ENCODE peak calls at places on chromosomes 6 and 20, in five cellular contexts. B is NCI-H1417 treated with DMSO at 0.1 percent for 48 hours, F is BJ, W is testis, N is ELR. K is an unnamed sample.

GRCh38 chr6:124560836-124561585 is 401.2 kb upstream of the RNF217 start:
- DNase-seq in B (no peak), F (no peak), W (no peak), N (no peak), K (no peak)

GRCh38 chr20:21235713-21236445 is 67.3 kb upstream of the XRN2 start:
- DNase-seq in B (peak; percentile 42), F (peak; percentile 8), W (peak; percentile 75), N (peak; percentile 71), K (peak; percentile 79)

GRCh38 chr6:68760486-68760885 is 125.4 kb downstream of the ADGRB3 start:
- DNase-seq in B (no peak), F (no peak), W (no peak), N (no peak), K (no peak)

GRCh38 chr20:10047427-10047826 is 12.6 kb downstream of the ANKEF1 start:
- DNase-seq in B (no peak), F (no peak), W (peak; percentile 45), N (peak; percentile 41), K (no peak)

GRCh38 chr6:134414793-134415192 is 96.9 kb upstream of the SGK1 start:
- DNase-seq in B (no peak), F (no peak), W (no peak), N (no peak), K (no peak)

GRCh38 chr6:70166088-70166958 is 136.6 kb downstream of the COL9A1 start:
- DNase-seq in B (peak; percentile 9), F (no peak), W (peak; percentile 77), N (peak; percentile 62), K (peak; percentile 48)

GRCh38 chr6:11584264-11584663 is 46.7 kb downstream of the TMEM170B start:
- DNase-seq in B (no peak), F (no peak), W (no peak), N (peak; percentile 26), K (no peak)

GRCh38 chr6:50602191-50602810 is 111.0 kb upstream of the TFAP2D start:
- DNase-seq in B (no peak), F (no peak), W (no peak), N (peak; percentile 51), K (no peak)

GRCh38 chr6:3454206-3455016 is 2.4 kb downstream of the SLC22A23 start:
- DNase-seq in B (no peak), F (no peak), W (no peak), N (no peak), K (no peak)

GRCh38 chr6:170062209-170062903 is 228.5 kb downstream of the DLL1 start:
- DNase-seq in B (no peak), F (no peak), W (no peak), N (no peak), K (peak; percentile 38)

GRCh38 chr6:145112711-145113148 is 622.6 kb downstream of the EPM2A start:
- DNase-seq in B (no peak), F (no peak), W (no peak), N (no peak), K (no peak)

GRCh38 chr6:30903236-30903635 is 4.8 kb upstream of the GTF2H4 start:
- DNase-seq in B (no peak), F (no peak), W (no peak), N (no peak), K (no peak)

GRCh38 chr6:41055149-41055548 is 2.1 kb downstream of the APOBEC2 start:
- DNase-seq in B (no peak), F (no peak), W (no peak), N (no peak), K (no peak)